ENCODE peak calls at places on chromosomes 1 and 21, in eight cellular contexts. One of them, this sample, is unnamed.

GRCh38 chr1:37561794-37562132 is 5.0 kb downstream of the DNALI1 start:
- DNase-seq in adrenal gland: no peak
- DNase-seq in ovary: no peak
- DNase-seq in Panc1: no peak
- DNase-seq in colonic mucosa: peak
- DNase-seq in CD8-positive, alpha-beta T cell: no peak
- DNase-seq in uterus: peak
- DNase-seq in stomach: no peak
- DNase-seq in this sample: no peak

GRCh38 chr1:15958788-15959187 is 17.1 kb downstream of the ZBTB17 start:
- DNase-seq in colonic mucosa: no peak
- DNase-seq in stomach: no peak
- DNase-seq in ovary: no peak
- DNase-seq in CD8-positive, alpha-beta T cell: no peak
- DNase-seq in Panc1: no peak
- DNase-seq in uterus: no peak
- DNase-seq in adrenal gland: no peak
- DNase-seq in this sample: no peak

GRCh38 chr1:61081135-61081636 is 1.2 kb upstream of the NFIA start:
- DNase-seq in CD8-positive, alpha-beta T cell: no peak
- DNase-seq in adrenal gland: no peak
- DNase-seq in ovary: no peak
- DNase-seq in colonic mucosa: no peak
- DNase-seq in stomach: no peak
- DNase-seq in Panc1: no peak
- DNase-seq in uterus: no peak
- DNase-seq in this sample: no peak

GRCh38 chr1:25536124-25536523 is 7.3 kb upstream of the LDLRAP1 start:
- DNase-seq in CD8-positive, alpha-beta T cell: no peak
- DNase-seq in stomach: no peak
- DNase-seq in colonic mucosa: no peak
- DNase-seq in uterus: no peak
- DNase-seq in adrenal gland: no peak
- DNase-seq in Panc1: no peak
- DNase-seq in ovary: no peak
- DNase-seq in this sample: no peak

GRCh38 chr1:22830131-22830566 is 119.5 kb downstream of the EPHB2 start:
- DNase-seq in ovary: no peak
- DNase-seq in adrenal gland: no peak
- DNase-seq in uterus: no peak
- DNase-seq in CD8-positive, alpha-beta T cell: no peak
- DNase-seq in stomach: no peak
- DNase-seq in colonic mucosa: no peak
- DNase-seq in Panc1: no peak
- DNase-seq in this sample: no peak

GRCh38 chr21:34271452-34271851 is 92.4 kb upstream of the KCNE2 start:
- DNase-seq in colonic mucosa: no peak
- DNase-seq in Panc1: no peak
- DNase-seq in adrenal gland: no peak
- DNase-seq in uterus: no peak
- DNase-seq in CD8-positive, alpha-beta T cell: no peak
- DNase-seq in stomach: no peak
- DNase-seq in ovary: no peak
- DNase-seq in this sample: no peak

GRCh38 chr1:241503444-241503843 is 16.1 kb downstream of the FH start:
- DNase-seq in CD8-positive, alpha-beta T cell: no peak
- DNase-seq in colonic mucosa: no peak
- DNase-seq in stomach: no peak
- DNase-seq in ovary: no peak
- DNase-seq in uterus: no peak
- DNase-seq in adrenal gland: no peak
- DNase-seq in Panc1: no peak
- DNase-seq in this sample: no peak

GRCh38 chr21:36980280-36981048 is 14.0 kb upstream of the HLCS start:
- DNase-seq in colonic mucosa: peak
- DNase-seq in Panc1: no peak
- DNase-seq in ovary: peak
- DNase-seq in CD8-positive, alpha-beta T cell: no peak
- DNase-seq in stomach: peak
- DNase-seq in adrenal gland: peak
- DNase-seq in uterus: peak
- DNase-seq in this sample: no peak

GRCh38 chr21:34266322-34266721 is 97.5 kb upstream of the KCNE2 start:
- DNase-seq in CD8-positive, alpha-beta T cell: no peak
- DNase-seq in stomach: no peak
- DNase-seq in ovary: no peak
- DNase-seq in adrenal gland: no peak
- DNase-seq in Panc1: no peak
- DNase-seq in uterus: no peak
- DNase-seq in colonic mucosa: no peak
- DNase-seq in this sample: no peak

GRCh38 chr21:23308741-23309140 is 2298.5 kb downstream of the MRPL39 start:
- DNase-seq in colonic mucosa: no peak
- DNase-seq in adrenal gland: no peak
- DNase-seq in stomach: no peak
- DNase-seq in CD8-positive, alpha-beta T cell: no peak
- DNase-seq in Panc1: no peak
- DNase-seq in uterus: no peak
- DNase-seq in ovary: no peak
- DNase-seq in this sample: no peak

GRCh38 chr1:226133504-226134123 is 52.9 kb downstream of the ACBD3 start:
- DNase-seq in adrenal gland: no peak
- DNase-seq in ovary: no peak
- DNase-seq in uterus: peak
- DNase-seq in CD8-positive, alpha-beta T cell: no peak
- DNase-seq in Panc1: no peak
- DNase-seq in colonic mucosa: no peak
- DNase-seq in stomach: no peak
- DNase-seq in this sample: no peak

GRCh38 chr1:209657918-209658317 is 5.7 kb upstream of the LAMB3 start:
- DNase-seq in colonic mucosa: no peak
- DNase-seq in stomach: no peak
- DNase-seq in uterus: no peak
- DNase-seq in Panc1: no peak
- DNase-seq in ovary: no peak
- DNase-seq in CD8-positive, alpha-beta T cell: no peak
- DNase-seq in adrenal gland: no peak
- DNase-seq in this sample: no peak

GRCh38 chr1:207081106-207081505 is 7.6 kb upstream of the C4BPB start:
- DNase-seq in ovary: no peak
- DNase-seq in adrenal gland: no peak
- DNase-seq in uterus: no peak
- DNase-seq in stomach: no peak
- DNase-seq in Panc1: no peak
- DNase-seq in CD8-positive, alpha-beta T cell: no peak
- DNase-seq in colonic mucosa: no peak
- DNase-seq in this sample: no peak

GRCh38 chr1:1250828-1251284 is 4.3 kb upstream of the C1QTNF12 start:
- DNase-seq in ovary: no peak
- DNase-seq in stomach: no peak
- DNase-seq in adrenal gland: no peak
- DNase-seq in uterus: no peak
- DNase-seq in Panc1: no peak
- DNase-seq in colonic mucosa: no peak
- DNase-seq in CD8-positive, alpha-beta T cell: peak
- DNase-seq in this sample: no peak

GRCh38 chr21:25054689-25055088 is 552.6 kb downstream of the MRPL39 start:
- DNase-seq in colonic mucosa: no peak
- DNase-seq in adrenal gland: no peak
- DNase-seq in uterus: no peak
- DNase-seq in Panc1: no peak
- DNase-seq in stomach: no peak
- DNase-seq in ovary: no peak
- DNase-seq in CD8-positive, alpha-beta T cell: no peak
- DNase-seq in this sample: no peak

GRCh38 chr1:230263573-230264195 is 162.4 kb downstream of the PGBD5 start:
- DNase-seq in adrenal gland: no peak
- DNase-seq in uterus: no peak
- DNase-seq in Panc1: no peak
- DNase-seq in stomach: no peak
- DNase-seq in colonic mucosa: no peak
- DNase-seq in CD8-positive, alpha-beta T cell: no peak
- DNase-seq in ovary: no peak
- DNase-seq in this sample: no peak

GRCh38 chr1:81158592-81158991 is 642.1 kb upstream of the ADGRL2 start:
- DNase-seq in Panc1: no peak
- DNase-seq in CD8-positive, alpha-beta T cell: no peak
- DNase-seq in adrenal gland: peak
- DNase-seq in stomach: no peak
- DNase-seq in colonic mucosa: no peak
- DNase-seq in ovary: peak
- DNase-seq in uterus: no peak
- DNase-seq in this sample: no peak

GRCh38 chr1:226681652-226682493 is 57.2 kb downstream of the ITPKB start:
- DNase-seq in colonic mucosa: no peak
- DNase-seq in Panc1: no peak
- DNase-seq in adrenal gland: no peak
- DNase-seq in CD8-positive, alpha-beta T cell: no peak
- DNase-seq in uterus: no peak
- DNase-seq in stomach: no peak
- DNase-seq in ovary: no peak
- DNase-seq in this sample: no peak

GRCh38 chr1:150302907-150303306 is 9.2 kb downstream of the MRPS21 start:
- DNase-seq in adrenal gland: no peak
- DNase-seq in CD8-positive, alpha-beta T cell: no peak
- DNase-seq in stomach: no peak
- DNase-seq in Panc1: no peak
- DNase-seq in uterus: no peak
- DNase-seq in ovary: no peak
- DNase-seq in colonic mucosa: no peak
- DNase-seq in this sample: no peak
- H3K27ac ChIP-seq in adrenal gland: peak
- H3K27ac ChIP-seq in CD8-positive, alpha-beta T cell: no peak
- H3K27ac ChIP-seq in stomach: no peak
- H3K27ac ChIP-seq in Panc1: no peak
- H3K27ac ChIP-seq in uterus: no peak
- H3K27ac ChIP-seq in ovary: no peak
- H3K27ac ChIP-seq in colonic mucosa: no peak
- H3K27ac ChIP-seq in this sample: no peak

GRCh38 chr21:45470087-45470515 is 65.1 kb downstream of the COL18A1 start:
- DNase-seq in uterus: no peak
- DNase-seq in ovary: no peak
- DNase-seq in adrenal gland: no peak
- DNase-seq in Panc1: no peak
- DNase-seq in CD8-positive, alpha-beta T cell: no peak
- DNase-seq in colonic mucosa: no peak
- DNase-seq in stomach: no peak
- DNase-seq in this sample: no peak
- H3K27ac ChIP-seq in uterus: peak
- H3K27ac ChIP-seq in ovary: no peak
- H3K27ac ChIP-seq in adrenal gland: no peak
- H3K27ac ChIP-seq in Panc1: peak
- H3K27ac ChIP-seq in CD8-positive, alpha-beta T cell: no peak
- H3K27ac ChIP-seq in colonic mucosa: no peak
- H3K27ac ChIP-seq in stomach: peak
- H3K27ac ChIP-seq in this sample: peak

GRCh38 chr1:221919341-221919740 is 177.5 kb upstream of the DUSP10 start:
- DNase-seq in ovary: no peak
- DNase-seq in adrenal gland: no peak
- DNase-seq in Panc1: no peak
- DNase-seq in CD8-positive, alpha-beta T cell: no peak
- DNase-seq in stomach: no peak
- DNase-seq in uterus: no peak
- DNase-seq in colonic mucosa: no peak
- DNase-seq in this sample: no peak
- H3K27ac ChIP-seq in ovary: no peak
- H3K27ac ChIP-seq in adrenal gland: no peak
- H3K27ac ChIP-seq in Panc1: no peak
- H3K27ac ChIP-seq in CD8-positive, alpha-beta T cell: no peak
- H3K27ac ChIP-seq in stomach: no peak
- H3K27ac ChIP-seq in uterus: no peak
- H3K27ac ChIP-seq in colonic mucosa: no peak
- H3K27ac ChIP-seq in this sample: no peak

DNA sequence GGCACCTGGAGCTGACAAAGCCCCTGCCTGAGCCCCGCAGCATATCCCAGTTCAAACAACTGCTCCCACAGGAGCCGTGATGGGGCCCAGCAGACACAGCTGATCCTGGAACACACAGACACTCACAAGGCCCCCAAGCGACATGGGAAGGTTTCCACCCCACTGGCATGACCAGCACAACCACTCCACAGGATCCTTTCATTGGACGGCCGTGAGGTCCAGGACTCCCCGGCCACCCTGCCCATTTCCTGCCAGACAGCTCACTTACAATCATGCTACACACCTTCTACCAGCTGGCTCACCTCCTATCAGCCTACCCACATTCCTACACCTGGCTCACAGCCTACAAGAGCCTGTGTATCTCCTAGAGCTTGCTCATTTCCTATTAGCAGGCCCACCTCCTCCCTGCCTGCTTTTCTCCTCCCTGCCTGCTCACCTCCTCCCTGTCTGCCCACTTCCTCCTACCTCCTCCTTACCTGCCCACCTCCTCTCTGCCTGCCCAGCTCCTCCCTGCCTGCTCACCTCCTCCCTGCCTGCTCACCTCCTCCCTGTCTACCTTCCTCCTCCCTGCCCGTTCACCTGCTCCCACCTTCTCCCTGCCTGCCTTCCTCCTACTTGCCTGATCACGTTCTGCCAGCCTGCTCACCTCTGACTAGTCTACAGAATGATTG is 73.9 kb downstream of the MATN1 start:
- DNase-seq in stomach: peak
- DNase-seq in uterus: no peak
- DNase-seq in Panc1: no peak
- DNase-seq in ovary: no peak
- DNase-seq in CD8-positive, alpha-beta T cell: no peak
- DNase-seq in adrenal gland: no peak
- DNase-seq in colonic mucosa: peak
- DNase-seq in this sample: no peak
- H3K27ac ChIP-seq in stomach: no peak
- H3K27ac ChIP-seq in uterus: no peak
- H3K27ac ChIP-seq in Panc1: no peak
- H3K27ac ChIP-seq in ovary: no peak
- H3K27ac ChIP-seq in CD8-positive, alpha-beta T cell: no peak
- H3K27ac ChIP-seq in adrenal gland: no peak
- H3K27ac ChIP-seq in colonic mucosa: no peak
- H3K27ac ChIP-seq in this sample: no peak